ENCODE peak calls at places on chromosomes 11 and 22, in eight cellular contexts. I, L, T, Z, G, C, V and A are unnamed samples.

GRCh38 chr11:19714093-19714386 is 1.4 kb downstream of the NAV2 start:
- DNase-seq in G (no peak), T (no peak), Z (peak), V (no peak), C (no peak), L (no peak), I (no peak), A (peak)

GRCh38 chr22:24809331-24809730 is 3.3 kb downstream of the SGSM1 start:
- DNase-seq in Z (no peak), C (no peak), L (no peak), I (no peak), G (no peak), T (peak), V (no peak), A (no peak)

GRCh38 chr11:45920531-45921477 is 1.7 kb upstream of the LARGE2 start:
- DNase-seq in Z (peak), V (no peak), L (no peak), G (peak), C (no peak), T (no peak), I (no peak), A (no peak)

GRCh38 chr22:37228106-37229011 is 15.7 kb downstream of the RAC2 start:
- DNase-seq in L (no peak), V (no peak), I (peak), G (no peak), Z (no peak), C (no peak), T (no peak), A (no peak)

GRCh38 chr22:37758698-37759097 is 49.0 kb upstream of the GCAT start:
- DNase-seq in V (no peak), T (no peak), C (no peak), G (no peak), L (no peak), Z (no peak), I (peak), A (no peak)

GRCh38 chr11:58905716-58906547 is 33.4 kb upstream of the GLYATL1 start:
- DNase-seq in Z (peak), L (no peak), C (no peak), V (peak), T (peak), I (no peak), G (peak), A (peak)

GRCh38 chr11:134950692-134951304 is 538.8 kb upstream of the B3GAT1 start:
- DNase-seq in T (no peak), C (no peak), I (no peak), V (no peak), G (no peak), L (no peak), Z (peak), A (no peak)

GRCh38 chr11:118618991-118619375 is 11.6 kb downstream of the PHLDB1 start:
- DNase-seq in I (no peak), V (no peak), Z (peak), L (no peak), G (peak), T (no peak), C (no peak), A (no peak)